ENCODE peak calls at places on chromosomes 13 and 19, in four cellular contexts. One of them, this sample, is unnamed.

GRCh38 chr19:32526895-32527294 is 54.1 kb upstream of the PDCD5 start:
- DNase-seq in SK-N-SH: no peak
- DNase-seq in K562: no peak
- DNase-seq in H1: no peak
- DNase-seq in this sample: no peak

GRCh38 chr19:1634242-1634937 is 18.0 kb downstream of the TCF3 start:
- DNase-seq in H1: no peak
- DNase-seq in SK-N-SH: no peak
- DNase-seq in K562: no peak
- DNase-seq in this sample: no peak

GRCh38 chr13:95948646-95949045 is 104.6 kb downstream of the UGGT2 start:
- DNase-seq in K562: no peak
- DNase-seq in SK-N-SH: no peak
- DNase-seq in H1: no peak
- DNase-seq in this sample: no peak

GRCh38 chr19:53594811-53595509 is 36.8 kb upstream of the DPRX start:
- DNase-seq in SK-N-SH: no peak
- DNase-seq in K562: no peak
- DNase-seq in H1: peak
- DNase-seq in this sample: peak

GRCh38 chr19:1131718-1132552 is 28.1 kb downstream of the GPX4 start:
- DNase-seq in SK-N-SH: no peak
- DNase-seq in H1: no peak
- DNase-seq in K562: peak
- DNase-seq in this sample: peak

GRCh38 chr19:9323557-9323918 is 441 bp upstream of the ZNF559 start:
- DNase-seq in SK-N-SH: peak
- DNase-seq in H1: no peak
- DNase-seq in K562: peak
- DNase-seq in this sample: peak

GRCh38 chr13:51811920-51812328 is 8.0 kb upstream of the DHRS12 start:
- DNase-seq in K562: no peak
- DNase-seq in H1: no peak
- DNase-seq in SK-N-SH: no peak
- DNase-seq in this sample: no peak

GRCh38 chr13:113976711-113977684 is 3.1 kb upstream of the C13orf46 start:
- DNase-seq in H1: no peak
- DNase-seq in SK-N-SH: no peak
- DNase-seq in K562: no peak
- DNase-seq in this sample: peak

GRCh38 chr13:42970824-42971669 is 21.0 kb downstream of the EPSTI1 start:
- DNase-seq in K562: peak
- DNase-seq in SK-N-SH: peak
- DNase-seq in H1: no peak
- DNase-seq in this sample: peak

GRCh38 chr13:104357672-104358314 is 1291.6 kb upstream of the SLC10A2 start:
- DNase-seq in K562: no peak
- DNase-seq in H1: no peak
- DNase-seq in SK-N-SH: peak
- DNase-seq in this sample: no peak

GRCh38 chr13:28817204-28817603 is 2.9 kb upstream of the MTUS2 start:
- DNase-seq in SK-N-SH: no peak
- DNase-seq in K562: peak
- DNase-seq in H1: no peak
- DNase-seq in this sample: peak

GRCh38 chr19:35266904-35267817 is 1.6 kb upstream of the USF2 start:
- DNase-seq in SK-N-SH: peak
- DNase-seq in K562: peak
- DNase-seq in H1: no peak
- DNase-seq in this sample: peak

GRCh38 chr13:45434556-45435371 is 16.6 kb upstream of the SLC25A30 start:
- DNase-seq in K562: no peak
- DNase-seq in H1: no peak
- DNase-seq in SK-N-SH: no peak
- DNase-seq in this sample: no peak

GRCh38 chr19:6459356-6460098 is at the start of gene SLC25A23:
- DNase-seq in SK-N-SH: peak
- DNase-seq in H1: peak
- DNase-seq in K562: peak
- DNase-seq in this sample: peak

GRCh38 chr13:44234566-44234965 is 139.1 kb upstream of the SERP2 start:
- DNase-seq in K562: no peak
- DNase-seq in SK-N-SH: no peak
- DNase-seq in H1: no peak
- DNase-seq in this sample: no peak

GRCh38 chr19:1266818-1267440 is 2.2 kb upstream of the CIRBP start:
- DNase-seq in H1: no peak
- DNase-seq in K562: peak
- DNase-seq in SK-N-SH: peak
- DNase-seq in this sample: peak

GRCh38 chr13:101417043-101417406 is 717 bp upstream of the NALCN start:
- DNase-seq in H1: no peak
- DNase-seq in K562: no peak
- DNase-seq in SK-N-SH: peak
- DNase-seq in this sample: no peak

GRCh38 chr13:84686973-84687372 is 804.7 kb upstream of the SLITRK1 start:
- DNase-seq in K562: no peak
- DNase-seq in SK-N-SH: no peak
- DNase-seq in H1: no peak
- DNase-seq in this sample: no peak

GRCh38 chr13:103029798-103030197 is 36.4 kb downstream of the SLC10A2 start:
- DNase-seq in K562: no peak
- DNase-seq in SK-N-SH: no peak
- DNase-seq in H1: no peak
- DNase-seq in this sample: no peak

GRCh38 chr19:518292-519231 is 11.3 kb downstream of the TPGS1 start:
- DNase-seq in H1: no peak
- DNase-seq in SK-N-SH: no peak
- DNase-seq in K562: peak
- DNase-seq in this sample: peak

GRCh38 chr13:50757021-50757420 is 86.5 kb downstream of the DLEU7 start:
- DNase-seq in H1: no peak
- DNase-seq in SK-N-SH: no peak
- DNase-seq in K562: no peak
- DNase-seq in this sample: no peak

GRCh38 chr19:3073159-3073563 is 10.9 kb upstream of the TLE5 start:
- DNase-seq in SK-N-SH: peak
- DNase-seq in K562: peak
- DNase-seq in H1: no peak
- DNase-seq in this sample: no peak

GRCh38 chr19:9673912-9674668 is 810 bp downstream of the ZNF562 start:
- DNase-seq in H1: no peak
- DNase-seq in K562: no peak
- DNase-seq in SK-N-SH: no peak
- DNase-seq in this sample: no peak

GRCh38 chr13:44848956-44849748 is 140.1 kb downstream of the NUFIP1 start:
- DNase-seq in K562: no peak
- DNase-seq in SK-N-SH: no peak
- DNase-seq in H1: no peak
- DNase-seq in this sample: no peak

GRCh38 chr19:48121909-48122371 is 11.3 kb upstream of the PLA2G4C start:
- DNase-seq in K562: no peak
- DNase-seq in H1: no peak
- DNase-seq in SK-N-SH: no peak
- DNase-seq in this sample: no peak

GRCh38 chr19:5586300-5587070 is 18.7 kb upstream of the TINCR start:
- DNase-seq in K562: no peak
- DNase-seq in H1: no peak
- DNase-seq in SK-N-SH: no peak
- DNase-seq in this sample: no peak

GRCh38 chr13:45454204-45454603 is 10.5 kb upstream of the COG3 start:
- DNase-seq in K562: no peak
- DNase-seq in H1: no peak
- DNase-seq in SK-N-SH: no peak
- DNase-seq in this sample: no peak

GRCh38 chr19:19619121-19619848 is 798 bp upstream of the PBX4 start:
- DNase-seq in H1: no peak
- DNase-seq in SK-N-SH: no peak
- DNase-seq in K562: no peak
- DNase-seq in this sample: no peak

GRCh38 chr13:48050550-48050949 is 13.0 kb downstream of the NUDT15 start:
- DNase-seq in K562: no peak
- DNase-seq in SK-N-SH: no peak
- DNase-seq in H1: no peak
- DNase-seq in this sample: no peak

GRCh38 chr13:27658569-27658968 is 36.9 kb downstream of the POLR1D start:
- DNase-seq in SK-N-SH: no peak
- DNase-seq in H1: no peak
- DNase-seq in K562: no peak
- DNase-seq in this sample: no peak
- TF ChIP-seq TEAD4 in SK-N-SH: no peak
- TF ChIP-seq TEAD4 in H1: no peak
- TF ChIP-seq TEAD4 in K562: no peak
- TF ChIP-seq TEAD4 in this sample: no peak

GRCh38 chr19:40223135-40223822 is 3.2 kb downstream of the CCNP start:
- DNase-seq in H1: peak
- DNase-seq in SK-N-SH: no peak
- DNase-seq in K562: no peak
- DNase-seq in this sample: peak

GRCh38 chr19:40228863-40229262 is 2.4 kb upstream of the CCNP start:
- DNase-seq in H1: no peak
- DNase-seq in K562: no peak
- DNase-seq in SK-N-SH: no peak
- DNase-seq in this sample: no peak

GRCh38 chr19:40224342-40225148 is 1.9 kb downstream of the CCNP start:
- DNase-seq in SK-N-SH: no peak
- DNase-seq in H1: no peak
- DNase-seq in K562: no peak
- DNase-seq in this sample: no peak

GRCh38 chr19:40228371-40228770 is 1.9 kb upstream of the CCNP start:
- DNase-seq in SK-N-SH: no peak
- DNase-seq in K562: no peak
- DNase-seq in H1: no peak
- DNase-seq in this sample: no peak

DNA sequence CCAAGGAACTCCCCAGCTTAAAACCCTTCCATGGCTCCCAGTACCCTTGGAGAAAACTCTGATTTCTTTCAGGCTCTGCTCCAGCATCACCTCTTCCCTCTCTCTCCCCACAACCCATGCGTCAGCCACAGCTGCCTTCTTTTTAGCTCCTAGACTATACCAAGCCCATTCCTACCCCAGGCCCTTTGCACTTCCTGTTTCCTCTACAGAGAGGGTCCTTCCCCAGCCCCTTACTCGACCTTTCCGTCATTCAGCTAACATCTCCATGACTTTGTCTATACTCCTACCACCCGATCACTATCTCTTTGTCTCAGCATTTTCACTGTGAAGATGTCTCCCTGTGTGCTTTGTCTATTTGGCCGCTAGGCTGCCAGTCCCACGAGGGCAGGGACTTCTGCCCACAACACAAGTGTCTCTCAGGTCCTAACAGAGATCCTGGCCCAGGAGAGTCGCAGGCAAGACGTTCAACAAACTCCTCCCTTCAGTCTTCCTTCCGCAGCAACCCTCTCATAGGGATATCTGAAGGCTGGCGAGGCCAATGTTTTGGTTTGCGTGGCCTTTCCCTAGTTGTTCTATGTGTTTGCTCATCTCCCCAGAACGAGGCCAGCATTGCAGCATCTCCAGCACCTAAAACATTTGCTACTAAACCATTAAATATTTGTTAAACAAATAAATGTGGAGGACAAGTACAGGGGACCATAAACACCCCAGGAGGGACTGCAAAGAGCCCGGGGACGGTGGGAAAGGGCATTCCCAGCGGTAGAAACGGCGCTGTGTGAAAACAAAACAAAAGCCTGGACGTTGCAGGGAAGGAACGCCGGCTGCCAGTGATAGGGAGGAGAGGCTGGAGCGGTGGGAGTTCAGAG is 816 bp downstream of the CCNP start:
- DNase-seq in SK-N-SH: no peak
- DNase-seq in K562: no peak
- DNase-seq in H1: no peak
- DNase-seq in this sample: no peak
- TF ChIP-seq TEAD4 in SK-N-SH: no peak
- TF ChIP-seq TEAD4 in K562: no peak
- TF ChIP-seq TEAD4 in H1: no peak
- TF ChIP-seq TEAD4 in this sample: no peak

GRCh38 chr13:31827707-31828106 is 88.4 kb downstream of the RXFP2 start:
- DNase-seq in SK-N-SH: no peak
- DNase-seq in H1: no peak
- DNase-seq in K562: no peak
- DNase-seq in this sample: no peak

DNA sequence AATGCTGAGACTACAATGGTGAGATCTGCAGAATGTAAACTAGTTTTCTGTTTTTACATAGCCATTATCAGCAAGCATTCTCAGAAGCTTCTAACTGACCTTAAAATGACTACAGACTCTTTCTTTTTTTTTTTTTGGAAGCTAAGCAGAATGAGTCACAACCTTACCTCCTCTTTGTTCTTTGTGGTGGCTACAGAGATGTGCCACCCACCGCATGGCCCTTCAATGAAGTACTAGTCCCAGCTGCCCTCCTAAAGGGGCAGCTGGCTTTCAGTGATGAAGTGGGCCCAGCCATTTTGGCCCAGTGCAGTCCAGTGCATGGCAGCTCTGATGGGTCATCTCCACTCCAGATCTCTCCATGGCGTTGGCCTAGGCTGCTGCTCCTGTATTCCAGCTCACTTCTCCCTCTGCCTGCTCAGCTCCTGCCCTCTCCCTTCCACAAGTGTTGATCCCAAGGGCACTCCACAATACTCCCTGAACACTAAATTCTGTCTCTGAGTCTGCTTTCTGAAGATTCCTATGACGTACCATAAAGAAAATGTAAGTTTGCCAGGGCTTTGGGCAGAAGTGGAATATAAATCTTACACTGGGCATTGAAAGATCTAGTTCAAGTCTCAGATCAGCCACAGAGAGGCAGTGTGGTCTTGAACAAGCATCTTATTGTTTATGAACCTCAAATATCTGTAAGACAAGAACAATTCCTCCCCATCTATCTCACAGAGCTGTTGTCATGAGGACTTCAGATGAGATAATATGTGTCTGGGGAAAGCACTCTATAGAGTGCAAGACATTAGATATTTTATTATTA is 85.6 kb downstream of the RXFP2 start:
- DNase-seq in K562: no peak
- DNase-seq in H1: no peak
- DNase-seq in SK-N-SH: no peak
- DNase-seq in this sample: no peak
- TF ChIP-seq TEAD4 in K562: no peak
- TF ChIP-seq TEAD4 in H1: no peak
- TF ChIP-seq TEAD4 in SK-N-SH: no peak
- TF ChIP-seq TEAD4 in this sample: no peak

GRCh38 chr13:24281188-24282008 is 28.0 kb upstream of the C1QTNF9 start:
- DNase-seq in K562: no peak
- DNase-seq in SK-N-SH: no peak
- DNase-seq in H1: no peak
- DNase-seq in this sample: no peak

GRCh38 chr13:24277721-24278120 is 31.7 kb upstream of the C1QTNF9 start:
- DNase-seq in H1: no peak
- DNase-seq in K562: no peak
- DNase-seq in SK-N-SH: no peak
- DNase-seq in this sample: no peak

GRCh38 chr13:24279267-24279666 is 30.1 kb upstream of the C1QTNF9 start:
- DNase-seq in K562: no peak
- DNase-seq in H1: no peak
- DNase-seq in SK-N-SH: no peak
- DNase-seq in this sample: no peak

GRCh38 chr13:24280722-24281121 is 28.7 kb upstream of the C1QTNF9 start:
- DNase-seq in K562: no peak
- DNase-seq in H1: no peak
- DNase-seq in SK-N-SH: no peak
- DNase-seq in this sample: no peak

GRCh38 chr13:24279706-24280105 is 29.7 kb upstream of the C1QTNF9 start:
- DNase-seq in K562: no peak
- DNase-seq in H1: no peak
- DNase-seq in SK-N-SH: no peak
- DNase-seq in this sample: no peak
- TF ChIP-seq TEAD4 in K562: no peak
- TF ChIP-seq TEAD4 in H1: no peak
- TF ChIP-seq TEAD4 in SK-N-SH: no peak
- TF ChIP-seq TEAD4 in this sample: no peak

This sample was measured in WTC11.